ENCODE peak calls at places on chromosomes 3 and 15, in five cellular contexts. A, Q, O, G and K are unnamed samples.

GRCh38 chr15:67796728-67797127 is 28.6 kb upstream of the SKOR1 start:
- DNase-seq in A (no peak), Q (no peak), O (no peak), G (no peak), K (no peak)

GRCh38 chr3:194141415-194142155 is 5.6 kb downstream of the HES1 start:
- DNase-seq in A (peak; percentile 48), Q (peak; percentile 87), O (peak; percentile 50), G (peak; percentile 92), K (peak; percentile 97)

GRCh38 chr15:76565366-76565765 is 228.8 kb downstream of the ISL2 start:
- DNase-seq in A (no peak), Q (no peak), O (no peak), G (no peak), K (no peak)

GRCh38 chr15:31265871-31266711 is 60.5 kb upstream of the KLF13 start:
- DNase-seq in A (peak; percentile 88), Q (peak; percentile 14), O (peak; percentile 38), G (no peak), K (peak; percentile 64)

GRCh38 chr15:100093211-100094126 is 248.3 kb downstream of the ADAMTS17 start:
- DNase-seq in A (no peak), Q (no peak), O (no peak), G (no peak), K (no peak)

GRCh38 chr3:124119056-124119721 is 127.3 kb upstream of the ROPN1 start:
- DNase-seq in A (no peak), Q (no peak), O (no peak), G (peak; percentile 24), K (no peak)

GRCh38 chr15:59131456-59131855 is 26.5 kb downstream of the CCNB2 start:
- DNase-seq in A (no peak), Q (no peak), O (no peak), G (no peak), K (no peak)

GRCh38 chr3:99012051-99012450 is 110.6 kb upstream of the DCBLD2 start:
- DNase-seq in A (no peak), Q (no peak), O (no peak), G (no peak), K (no peak)

GRCh38 chr3:84724877-84725276 is 233.9 kb upstream of the CADM2 start:
- DNase-seq in A (no peak), Q (no peak), O (no peak), G (no peak), K (no peak)

GRCh38 chr15:62112616-62113593 is 46.1 kb downstream of the C2CD4A start:
- DNase-seq in A (no peak), Q (no peak), O (no peak), G (no peak), K (no peak)

GRCh38 chr3:106425021-106425420 is 556.2 kb upstream of the CBLB start:
- DNase-seq in A (no peak), Q (no peak), O (no peak), G (no peak), K (no peak)

GRCh38 chr15:96409231-96410138 is 79.0 kb downstream of the NR2F2 start:
- DNase-seq in A (no peak), Q (peak; percentile 37), O (no peak), G (no peak), K (no peak)

GRCh38 chr3:73687081-73688004 is 62.6 kb upstream of the PDZRN3 start:
- DNase-seq in A (no peak), Q (no peak), O (no peak), G (no peak), K (no peak)

GRCh38 chr3:52593103-52593502 is 56.7 kb downstream of the UQCC5 start:
- DNase-seq in A (no peak), Q (no peak), O (no peak), G (no peak), K (no peak)

GRCh38 chr15:79680721-79681120 is 216.1 kb downstream of the MTHFS start:
- DNase-seq in A (no peak), Q (no peak), O (no peak), G (no peak), K (no peak)

GRCh38 chr3:59052803-59053411 is 3.1 kb upstream of the CFAP20DC start:
- DNase-seq in A (no peak), Q (no peak), O (no peak), G (no peak), K (no peak)

GRCh38 chr3:52920872-52921271 is 23.5 kb upstream of the STIMATE start:
- DNase-seq in A (no peak), Q (no peak), O (no peak), G (no peak), K (no peak)

GRCh38 chr3:150384517-150385212 is 23.4 kb upstream of the TSC22D2 start:
- DNase-seq in A (peak; percentile 69), Q (peak; percentile 51), O (no peak), G (no peak), K (peak; percentile 69)